ENCODE peak calls at places on chromosomes 12 and 14, in six cellular contexts. G is HFF-Myc, K is fibroblast of the aortic adventitia, N is fibroblast of pulmonary artery, Y is lower lobe of right lung, M is lung. S is an unnamed sample.

GRCh38 chr12:59084758-59085383 is 164.6 kb upstream of the LRIG3 start:
- DNase-seq in G (peak; percentile 56), K (peak; percentile 92), N (no peak), Y (no peak), M (no peak), S (peak; percentile 50)

GRCh38 chr12:115947696-115948062 is 329.8 kb downstream of the MED13L start:
- DNase-seq in G (no peak), K (no peak), N (no peak), Y (no peak), M (no peak), S (no peak)

GRCh38 chr14:51604078-51604477 is 47.6 kb upstream of the FRMD6 start:
- DNase-seq in G (peak; percentile 59), K (peak; percentile 98), N (peak; percentile 92), Y (no peak), M (no peak), S (no peak)

GRCh38 chr12:54259194-54260011 is 20.5 kb downstream of the CBX5 start:
- DNase-seq in G (peak; percentile 82), K (peak; percentile 88), N (peak; percentile 89), Y (peak; percentile 66), M (peak; percentile 68), S (peak; percentile 87)

GRCh38 chr12:75701859-75702258 is 190.4 kb upstream of the KRR1 start:
- DNase-seq in G (no peak), K (no peak), N (no peak), Y (no peak), M (no peak), S (no peak)

GRCh38 chr14:23653046-23653445 is 16.9 kb downstream of the DHRS2 start:
- DNase-seq in G (no peak), K (peak; percentile 25), N (peak; percentile 26), Y (no peak), M (no peak), S (no peak)

GRCh38 chr12:106080111-106080732 is 58.5 kb downstream of the NUAK1 start:
- DNase-seq in G (peak; percentile 57), K (peak; percentile 90), N (peak; percentile 67), Y (no peak), M (no peak), S (peak; percentile 84)

GRCh38 chr12:113862570-113863454 is 103.3 kb downstream of the RBM19 start:
- DNase-seq in G (peak; percentile 66), K (peak; percentile 61), N (peak; percentile 95), Y (no peak), M (no peak), S (peak; percentile 94)

GRCh38 chr12:49335955-49336644 is 888 bp downstream of the C1QL4 start:
- DNase-seq in G (no peak), K (no peak), N (no peak), Y (no peak), M (no peak), S (peak; percentile 57)

GRCh38 chr12:64560395-64561301 is 49.6 kb upstream of the RASSF3 start:
- DNase-seq in G (peak; percentile 93), K (peak; percentile 95), N (peak; percentile 92), Y (no peak), M (no peak), S (peak; percentile 87)

GRCh38 chr12:53231859-53232640 is at the start of gene RARG:
- DNase-seq in G (no peak), K (peak; percentile 61), N (peak; percentile 35), Y (peak; percentile 73), M (peak; percentile 74), S (peak; percentile 96)

GRCh38 chr14:68895304-68895703 is 83.8 kb downstream of the ACTN1 start:
- DNase-seq in G (no peak), K (no peak), N (no peak), Y (no peak), M (no peak), S (no peak)

GRCh38 chr14:68894123-68894522 is 85.0 kb downstream of the ACTN1 start:
- DNase-seq in G (no peak), K (peak; percentile 37), N (peak; percentile 85), Y (peak; percentile 35), M (no peak), S (peak; percentile 96)

GRCh38 chr14:68894802-68895201 is 84.3 kb downstream of the ACTN1 start:
- DNase-seq in G (no peak), K (no peak), N (peak; percentile 57), Y (no peak), M (no peak), S (peak; percentile 97)

GRCh38 chr14:68897559-68898160 is 81.4 kb downstream of the ACTN1 start:
- DNase-seq in G (no peak), K (no peak), N (no peak), Y (peak; percentile 24), M (no peak), S (peak; percentile 72)

DNA sequence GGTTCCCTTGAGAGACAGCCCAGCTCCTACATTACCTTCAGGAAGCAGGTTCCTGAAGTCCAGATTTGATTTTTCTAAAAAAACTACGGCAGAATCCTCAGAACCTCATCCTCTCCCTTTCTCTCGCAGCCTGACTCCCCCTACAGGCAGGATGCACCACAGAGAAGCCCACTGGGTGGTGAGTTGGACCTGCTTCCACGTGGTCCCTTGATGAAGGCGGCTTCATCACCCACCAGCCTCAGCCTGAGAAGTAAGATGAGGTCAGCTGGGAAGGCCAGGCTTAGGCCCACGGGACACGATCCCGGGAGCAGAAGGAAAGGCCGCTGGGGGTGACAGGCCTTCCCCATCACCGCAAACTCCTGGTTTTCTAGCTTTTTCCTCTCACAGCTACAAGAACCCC is 83.0 kb downstream of the ACTN1 start:
- DNase-seq in G (no peak), K (no peak), N (no peak), Y (peak; percentile 27), M (no peak), S (peak; percentile 68)
- TF ChIP-seq CTCF in G (peak; percentile 44), K (peak; percentile 17), N (peak; percentile 46), Y (no peak), M (no peak), S (peak; percentile 55)

DNA sequence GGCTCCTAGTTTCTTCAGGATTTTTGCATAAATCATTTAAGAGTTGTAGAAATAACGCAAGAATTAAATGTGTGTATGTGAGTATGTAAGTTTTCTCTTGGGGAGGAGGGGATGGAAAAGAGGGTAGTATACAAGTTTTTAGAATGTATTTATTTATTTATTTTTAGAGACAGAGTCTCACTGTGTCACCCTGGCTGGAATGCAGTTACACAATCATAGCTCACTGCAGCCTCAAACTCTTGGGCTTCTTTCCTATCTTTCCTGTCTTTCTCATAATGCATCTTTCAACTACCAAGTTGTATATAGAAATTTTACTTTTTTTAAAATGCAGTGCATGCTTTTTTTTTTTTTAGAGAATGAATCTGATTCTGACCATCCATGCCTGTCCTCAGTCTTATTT is 269.0 kb upstream of the GARIN2 start:
- DNase-seq in G (no peak), K (peak; percentile 4), N (peak; percentile 28), Y (no peak), M (no peak), S (no peak)
- TF ChIP-seq CTCF in G (no peak), K (no peak), N (no peak), Y (no peak), M (no peak), S (no peak)

GRCh38 chr12:104285740-104286537 is 17.6 kb upstream of the EID3 start:
- DNase-seq in G (no peak), K (peak; percentile 54), N (peak; percentile 32), Y (peak; percentile 68), M (peak; percentile 79), S (no peak)

GRCh38 chr12:104290855-104291254 is 12.7 kb upstream of the EID3 start:
- DNase-seq in G (no peak), K (peak; percentile 39), N (no peak), Y (no peak), M (no peak), S (no peak)

GRCh38 chr12:104288635-104289258 is 14.8 kb upstream of the EID3 start:
- DNase-seq in G (no peak), K (peak; percentile 76), N (peak; percentile 85), Y (peak; percentile 86), M (peak; percentile 84), S (peak; percentile 89)

GRCh38 chr12:104290320-104290719 is 13.2 kb upstream of the EID3 start:
- DNase-seq in G (no peak), K (peak; percentile 34), N (peak; percentile 30), Y (no peak), M (no peak), S (no peak)

GRCh38 chr12:104286538-104287482 is 16.7 kb upstream of the EID3 start:
- DNase-seq in G (peak; percentile 97), K (peak; percentile 99), N (peak; percentile 99), Y (peak; percentile 94), M (peak; percentile 94), S (peak; percentile 91)
- TF ChIP-seq CTCF in G (no peak), K (no peak), N (no peak), Y (no peak), M (no peak), S (no peak)

GRCh38 chr14:53957739-53958138 is 1.1 kb upstream of the BMP4 start:
- DNase-seq in G (no peak), K (no peak), N (no peak), Y (no peak), M (no peak), S (no peak)
- TF ChIP-seq CTCF in G (no peak), K (no peak), N (no peak), Y (no peak), M (no peak), S (no peak)

GRCh38 chr12:4012977-4013968 is 140.1 kb upstream of the PARP11 start:
- DNase-seq in G (no peak), K (no peak), N (no peak), Y (no peak), M (no peak), S (no peak)

GRCh38 chr12:4012073-4012472 is 138.9 kb upstream of the PARP11 start:
- DNase-seq in G (no peak), K (no peak), N (no peak), Y (no peak), M (no peak), S (no peak)

GRCh38 chr12:4015225-4016076 is 142.3 kb upstream of the PARP11 start:
- DNase-seq in G (no peak), K (no peak), N (no peak), Y (peak; percentile 55), M (no peak), S (no peak)

GRCh38 chr12:4011597-4011996 is 138.4 kb upstream of the PARP11 start:
- DNase-seq in G (no peak), K (no peak), N (no peak), Y (peak; percentile 71), M (peak; percentile 81), S (no peak)

DNA sequence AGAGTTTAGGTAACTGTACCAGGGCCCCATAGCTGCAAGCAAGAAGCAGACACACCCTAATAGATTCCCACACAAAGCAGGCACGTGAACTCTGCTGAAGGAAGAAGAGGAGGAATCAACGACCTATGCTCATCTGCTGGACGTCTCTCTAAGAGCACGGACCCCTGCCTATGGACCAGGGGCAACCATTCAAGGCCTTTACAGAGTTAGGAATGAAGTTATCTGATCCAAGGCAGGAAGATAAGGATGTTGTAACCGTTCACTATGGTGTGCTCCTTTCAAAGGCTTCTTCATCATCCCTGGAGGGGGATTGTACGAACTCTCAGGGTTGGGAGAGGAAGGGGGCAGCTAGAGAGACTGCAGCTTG is 141.6 kb upstream of the PARP11 start:
- DNase-seq in G (no peak), K (no peak), N (no peak), Y (no peak), M (no peak), S (no peak)
- TF ChIP-seq CTCF in G (no peak), K (no peak), N (no peak), Y (no peak), M (no peak), S (no peak)

GRCh38 chr12:94148841-94149780 is 734 bp downstream of the PLXNC1 start:
- DNase-seq in G (no peak), K (no peak), N (peak; percentile 50), Y (peak; percentile 71), M (no peak), S (peak; percentile 89)
- TF ChIP-seq CTCF in G (peak; percentile 21), K (no peak), N (no peak), Y (peak; percentile 41), M (peak; percentile 8), S (no peak)